ENCODE peak calls at places on chromosome 2, in eight cellular contexts. O, B, W, D, Q, V, R and Y are unnamed samples.

GRCh38 chr2:129767987-129768386 is 211.5 kb upstream of the RAB6C start:
- DNase-seq in Q (no peak), W (no peak), D (no peak), B (no peak), R (no peak), V (no peak), O (no peak), Y (no peak)

GRCh38 chr2:182103531-182103930 is 117.9 kb downstream of the PPP1R1C start:
- DNase-seq in O (no peak), V (no peak), D (no peak), W (peak), Q (no peak), B (no peak), R (no peak), Y (no peak)

GRCh38 chr2:218896501-218897393 is 16.1 kb downstream of the WNT10A start:
- DNase-seq in O (peak), Q (no peak), R (no peak), D (no peak), B (no peak), V (peak), W (no peak), Y (no peak)

GRCh38 chr2:238528953-238529781 is 102.4 kb downstream of the ASB1 start:
- DNase-seq in B (no peak), V (no peak), O (no peak), Q (no peak), D (no peak), R (peak), W (peak), Y (no peak)

GRCh38 chr2:33086400-33087015 is 139.8 kb downstream of the LTBP1 start:
- DNase-seq in Q (no peak), W (peak), B (no peak), D (no peak), O (peak), R (no peak), V (no peak), Y (no peak)

GRCh38 chr2:46497726-46498125 is 18.4 kb downstream of the TMEM247 start:
- DNase-seq in O (no peak), W (no peak), D (no peak), Q (no peak), V (no peak), R (no peak), B (no peak), Y (no peak)

GRCh38 chr2:172693529-172694185 is 42.0 kb upstream of the RAPGEF4 start:
- DNase-seq in O (no peak), B (no peak), Q (no peak), V (no peak), D (no peak), R (no peak), W (peak), Y (no peak)

GRCh38 chr2:158761626-158762025 is 33.5 kb upstream of the DAPL1 start:
- DNase-seq in O (no peak), V (no peak), R (no peak), W (no peak), B (no peak), D (no peak), Q (no peak), Y (no peak)

GRCh38 chr2:230811508-230811907 is 53.2 kb upstream of the ITM2C start:
- DNase-seq in O (no peak), W (peak), Q (no peak), V (no peak), D (no peak), R (no peak), B (no peak), Y (no peak)

GRCh38 chr2:100929142-100929541 is 72.9 kb upstream of the RPL31 start:
- DNase-seq in W (no peak), V (no peak), D (no peak), B (no peak), Q (no peak), R (no peak), O (no peak), Y (no peak)

GRCh38 chr2:8193686-8194615 is 487.9 kb upstream of the ID2 start:
- DNase-seq in W (no peak), O (no peak), B (no peak), R (no peak), D (peak), Q (no peak), V (no peak), Y (no peak)

GRCh38 chr2:225411452-225411851 is 11.9 kb downstream of the NYAP2 start:
- DNase-seq in B (no peak), R (no peak), Q (no peak), V (no peak), O (peak), W (no peak), D (no peak), Y (no peak)

GRCh38 chr2:218229851-218230250 is 12.9 kb downstream of the ARPC2 start:
- DNase-seq in R (no peak), D (no peak), Q (no peak), B (no peak), O (no peak), W (peak), V (no peak), Y (no peak)

GRCh38 chr2:12796617-12797016 is 79.9 kb downstream of the TRIB2 start:
- DNase-seq in B (peak), Q (no peak), D (no peak), V (no peak), R (no peak), O (no peak), W (no peak), Y (no peak)

GRCh38 chr2:33583194-33583938 is 15.7 kb downstream of the FAM98A start:
- DNase-seq in D (no peak), R (no peak), B (peak), O (peak), V (peak), W (peak), Q (no peak), Y (no peak)

GRCh38 chr2:132582360-132582759 is 87.6 kb downstream of the LYPD1 start:
- DNase-seq in B (no peak), O (no peak), W (no peak), R (peak), Q (no peak), V (no peak), D (no peak), Y (no peak)

GRCh38 chr2:99571609-99572344 is 82.0 kb upstream of the REV1 start:
- DNase-seq in Q (no peak), V (no peak), R (no peak), D (no peak), B (no peak), O (no peak), W (no peak), Y (no peak)

GRCh38 chr2:42117923-42118758 is 51.0 kb upstream of the EML4 start:
- DNase-seq in Q (no peak), R (no peak), D (no peak), O (peak), W (peak), B (no peak), V (no peak), Y (no peak)

GRCh38 chr2:117972466-117973123 is 41.3 kb downstream of the CCDC93 start:
- DNase-seq in O (no peak), D (no peak), B (no peak), W (peak), R (no peak), V (no peak), Q (no peak), Y (no peak)

GRCh38 chr2:85503611-85504433 is 35.1 kb upstream of the MAT2A start:
- DNase-seq in D (no peak), B (peak), O (no peak), W (peak), V (no peak), Q (no peak), R (no peak), Y (no peak)

GRCh38 chr2:176096986-176097819 is 2.4 kb upstream of the HOXD12 start:
- DNase-seq in R (peak), B (peak), V (peak), Q (no peak), O (peak), W (peak), D (peak), Y (peak)

GRCh38 chr2:41024806-41025205 is 572.9 kb upstream of the SLC8A1 start:
- DNase-seq in B (peak), V (no peak), R (no peak), D (peak), Q (no peak), O (no peak), W (no peak), Y (no peak)

GRCh38 chr2:163191372-163191771 is 352.8 kb upstream of the KCNH7 start:
- DNase-seq in R (no peak), W (peak), D (peak), Q (no peak), B (peak), V (no peak), O (peak), Y (no peak)

GRCh38 chr2:173898996-173899395 is 66.2 kb downstream of the SP3 start:
- DNase-seq in Q (no peak), B (no peak), D (no peak), O (no peak), V (no peak), W (no peak), R (no peak), Y (no peak)

GRCh38 chr2:1055014-1055595 is 104.5 kb downstream of the SNTG2 start:
- DNase-seq in Q (no peak), O (no peak), R (no peak), B (no peak), W (peak), D (peak), V (no peak), Y (no peak)

GRCh38 chr2:207073791-207074678 is 91.7 kb downstream of the KLF7 start:
- DNase-seq in V (peak), B (no peak), O (no peak), W (no peak), Q (no peak), D (no peak), R (no peak), Y (no peak)

GRCh38 chr2:230650585-230651137 is 62.0 kb upstream of the CAB39 start:
- DNase-seq in W (no peak), B (no peak), D (no peak), R (no peak), Q (no peak), O (no peak), V (no peak), Y (no peak)

GRCh38 chr2:25253153-25253617 is 84.8 kb upstream of the POMC start:
- DNase-seq in R (no peak), B (no peak), W (no peak), Q (no peak), O (no peak), D (no peak), V (no peak), Y (no peak)

GRCh38 chr2:59277656-59278055 is 1036.5 kb upstream of the FANCL start:
- DNase-seq in V (no peak), D (no peak), Q (no peak), B (no peak), R (no peak), O (no peak), W (peak), Y (no peak)

GRCh38 chr2:164967781-164968228 is 12.5 kb upstream of the SLC38A11 start:
- DNase-seq in O (no peak), Q (no peak), W (peak), V (no peak), R (peak), B (no peak), D (no peak), Y (no peak)

GRCh38 chr2:67565761-67566160 is 168.6 kb downstream of the ETAA1 start:
- DNase-seq in V (no peak), B (no peak), Q (no peak), W (peak), D (no peak), R (no peak), O (no peak), Y (no peak)

GRCh38 chr2:102795641-102796040 is 33.8 kb downstream of the TMEM182 start:
- DNase-seq in V (no peak), O (no peak), Q (no peak), B (no peak), D (no peak), W (no peak), R (no peak), Y (no peak)

GRCh38 chr2:94923196-94923595 is 52.0 kb downstream of the TEKT4 start:
- DNase-seq in B (no peak), Q (no peak), O (no peak), R (no peak), V (no peak), D (no peak), W (no peak), Y (no peak)

GRCh38 chr2:31268344-31268743 is 34.4 kb downstream of the EHD3 start:
- DNase-seq in O (no peak), Q (no peak), D (no peak), B (no peak), V (no peak), W (no peak), R (no peak), Y (no peak)

GRCh38 chr2:47559079-47559684 is 156.2 kb downstream of the MSH2 start:
- DNase-seq in D (no peak), O (no peak), B (no peak), R (no peak), Q (no peak), V (no peak), W (no peak), Y (no peak)

GRCh38 chr2:100752628-100753333 is 67.2 kb upstream of the NPAS2 start:
- DNase-seq in V (no peak), B (no peak), R (no peak), D (no peak), W (peak), O (no peak), Q (no peak), Y (no peak)

GRCh38 chr2:197249771-197250397 is 60.7 kb downstream of the ANKRD44 start:
- DNase-seq in B (no peak), W (no peak), D (no peak), R (no peak), V (no peak), O (no peak), Q (no peak), Y (no peak)

GRCh38 chr2:215171151-215171550 is 32.7 kb upstream of the ABCA12 start:
- DNase-seq in O (no peak), R (no peak), Q (no peak), W (peak), V (no peak), B (no peak), D (no peak), Y (no peak)
- TF ChIP-seq CTCF in O (no peak), R (no peak), Q (no peak), W (no peak), V (no peak), B (no peak), D (no peak), Y (no peak)

DNA sequence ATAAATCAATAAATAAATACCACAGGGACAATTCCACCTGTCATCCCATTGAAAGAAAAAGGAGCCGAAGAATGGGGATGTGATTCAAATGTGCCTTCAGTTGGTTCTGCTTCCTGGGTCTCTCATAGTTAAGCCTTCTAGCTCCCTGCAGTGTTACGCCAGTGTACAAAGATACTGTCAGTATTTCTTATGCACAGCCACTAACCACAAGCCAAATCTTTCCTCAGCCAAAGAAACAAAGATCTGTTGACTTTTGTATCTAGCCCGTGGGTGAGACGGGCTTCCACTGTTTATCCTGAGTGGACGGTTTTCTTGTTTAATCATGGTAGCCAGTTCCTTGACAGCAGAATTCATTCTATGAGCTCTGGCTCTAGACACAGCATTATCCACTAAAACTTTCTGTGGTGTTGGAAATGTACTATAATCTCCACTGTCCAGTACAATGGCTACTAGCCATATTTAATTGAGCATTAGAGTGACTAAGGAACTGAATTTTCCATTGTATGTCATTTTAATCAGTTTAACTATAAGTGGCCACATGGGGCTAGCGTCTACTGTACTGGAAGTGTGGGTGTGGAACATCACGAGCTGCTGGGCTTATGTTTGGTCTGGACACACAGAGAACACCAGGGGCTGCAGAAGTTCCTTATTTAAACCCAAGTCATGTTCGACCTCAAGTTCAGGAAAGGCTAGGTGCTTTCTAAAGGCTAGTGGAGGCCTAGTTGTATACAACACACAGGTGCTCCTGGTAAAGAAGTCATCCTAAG is 12.9 kb downstream of the LGALSL start:
- DNase-seq in W (no peak), R (no peak), O (no peak), B (no peak), D (no peak), Q (no peak), V (no peak), Y (no peak)
- TF ChIP-seq CTCF in W (no peak), R (no peak), O (no peak), B (no peak), D (no peak), Q (no peak), V (no peak), Y (no peak)

GRCh38 chr2:105402809-105403208 is 4.0 kb upstream of the FHL2 start:
- DNase-seq in D (no peak), R (no peak), B (no peak), V (no peak), Q (no peak), W (no peak), O (no peak), Y (no peak)

GRCh38 chr2:105403785-105404698 is 5.2 kb upstream of the FHL2 start:
- DNase-seq in Q (peak), O (no peak), D (no peak), V (no peak), B (no peak), R (no peak), W (peak), Y (no peak)

GRCh38 chr2:105400138-105400540 is 1.3 kb upstream of the FHL2 start:
- DNase-seq in O (no peak), D (no peak), Q (no peak), B (no peak), W (no peak), R (no peak), V (no peak), Y (no peak)

GRCh38 chr2:105403241-105403784 is 4.5 kb upstream of the FHL2 start:
- DNase-seq in Q (no peak), B (no peak), O (no peak), D (no peak), W (no peak), V (no peak), R (no peak), Y (no peak)

GRCh38 chr2:105401867-105402266 is 3.0 kb upstream of the FHL2 start:
- DNase-seq in R (no peak), D (no peak), W (no peak), B (no peak), O (no peak), Q (no peak), V (no peak), Y (no peak)
- TF ChIP-seq CTCF in R (no peak), D (no peak), W (no peak), B (no peak), O (no peak), Q (no peak), V (no peak), Y (no peak)

DNA sequence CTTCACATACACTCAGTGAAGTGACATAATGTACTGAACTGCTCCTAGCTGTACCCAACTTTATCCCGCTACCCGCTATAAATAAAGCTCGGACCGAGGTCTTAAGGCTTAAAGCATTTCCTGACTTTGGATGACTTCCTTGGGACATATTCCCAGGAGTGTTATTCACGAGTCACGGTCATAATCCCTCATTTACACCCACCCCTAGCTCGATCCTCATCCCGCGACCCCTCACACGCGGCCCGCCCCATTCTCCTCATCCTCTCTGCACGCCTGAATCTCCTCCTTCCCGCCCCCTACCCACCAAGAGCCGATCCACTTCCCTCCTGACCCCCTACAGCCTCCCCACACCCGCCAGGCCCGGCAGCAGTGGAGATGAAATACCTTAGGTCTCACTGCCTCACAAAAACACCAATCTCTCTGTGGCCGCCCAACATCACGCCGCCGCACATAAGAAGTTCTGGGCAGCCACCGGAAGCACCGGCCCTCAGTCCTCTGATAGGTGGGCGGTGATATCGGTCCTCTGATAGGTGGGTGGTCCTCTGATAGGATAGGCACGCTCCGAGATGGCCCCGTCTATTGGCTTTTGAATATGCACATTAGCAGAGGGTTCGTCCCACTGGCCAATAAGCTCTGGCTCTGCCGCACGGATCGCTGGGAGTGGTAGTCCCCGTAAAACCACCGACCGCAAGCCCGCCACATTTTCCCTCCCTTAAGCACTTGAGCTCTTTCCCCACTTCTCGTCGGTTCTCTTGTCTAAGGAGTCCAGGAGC is at the start of gene WDCP:
- DNase-seq in Q (peak), B (peak), O (peak), V (peak), D (peak), W (peak), R (peak), Y (peak)
- TF ChIP-seq CTCF in Q (no peak), B (no peak), O (no peak), V (no peak), D (no peak), W (no peak), R (no peak), Y (no peak)

DNA sequence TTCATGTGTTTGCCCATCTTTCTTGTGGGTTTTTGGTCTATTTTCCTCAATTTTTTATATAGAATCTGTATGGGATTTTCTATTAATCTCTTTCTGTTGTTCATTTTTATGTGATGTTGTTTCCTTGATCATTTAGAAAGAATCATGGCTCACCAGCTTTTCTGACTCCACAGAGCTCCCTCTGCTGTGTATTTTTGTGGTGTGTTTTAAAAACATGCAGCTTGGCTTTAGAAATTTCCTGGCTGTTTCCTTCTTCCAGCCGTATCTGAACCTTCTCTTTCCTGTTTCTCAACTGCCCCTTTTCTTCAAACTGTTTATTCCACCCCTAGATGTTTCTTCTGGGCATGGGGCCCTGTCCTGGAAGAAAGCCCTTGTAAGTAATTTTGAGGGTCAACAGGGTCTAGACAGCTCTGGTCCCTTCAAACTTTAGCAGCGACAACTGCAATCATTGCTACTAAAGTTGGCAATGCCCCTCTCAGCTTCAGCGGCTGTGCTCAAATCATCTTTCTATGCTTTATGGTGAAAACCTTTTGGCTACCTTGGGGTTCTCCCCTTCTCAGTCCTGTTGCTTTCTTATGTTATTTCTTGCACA is 17.6 kb upstream of the COPS8 start:
- DNase-seq in Q (no peak), D (no peak), V (no peak), O (no peak), B (no peak), R (no peak), W (peak), Y (no peak)
- TF ChIP-seq CTCF in Q (no peak), D (no peak), V (no peak), O (peak), B (no peak), R (no peak), W (peak), Y (no peak)